ENCODE peak calls at places on chromosomes 16 and 17, in six cellular contexts. One of them, this sample, is unnamed.

GRCh38 chr17:61837175-61838051 is 25.9 kb downstream of the BRIP1 start:
- DNase-seq in ovary: peak; percentile 56
- DNase-seq in posterior cingulate gyrus: peak; percentile 81
- DNase-seq in brain microvascular endothelial cell: peak; percentile 49
- DNase-seq in Ammon's horn: peak; percentile 52
- DNase-seq in CD8-positive, alpha-beta memory T cell: peak; percentile 6
- DNase-seq in this sample: peak; percentile 57

GRCh38 chr17:78341559-78342437 is 18.1 kb downstream of the SOCS3 start:
- DNase-seq in ovary: peak; percentile 90
- DNase-seq in posterior cingulate gyrus: peak; percentile 97
- DNase-seq in brain microvascular endothelial cell: no peak
- DNase-seq in Ammon's horn: peak; percentile 69
- DNase-seq in CD8-positive, alpha-beta memory T cell: no peak
- DNase-seq in this sample: no peak

GRCh38 chr17:38333635-38334295 is 10.0 kb downstream of the GPR179 start:
- DNase-seq in ovary: no peak
- DNase-seq in posterior cingulate gyrus: peak; percentile 90
- DNase-seq in brain microvascular endothelial cell: no peak
- DNase-seq in Ammon's horn: no peak
- DNase-seq in CD8-positive, alpha-beta memory T cell: no peak
- DNase-seq in this sample: peak; percentile 64

GRCh38 chr16:79593754-79594153 is 6.8 kb downstream of the MAF start:
- DNase-seq in ovary: no peak
- DNase-seq in posterior cingulate gyrus: peak; percentile 55
- DNase-seq in brain microvascular endothelial cell: no peak
- DNase-seq in Ammon's horn: no peak
- DNase-seq in CD8-positive, alpha-beta memory T cell: no peak
- DNase-seq in this sample: no peak

GRCh38 chr17:69878661-69879060 is 196.4 kb upstream of the KCNJ16 start:
- DNase-seq in ovary: no peak
- DNase-seq in posterior cingulate gyrus: no peak
- DNase-seq in brain microvascular endothelial cell: no peak
- DNase-seq in Ammon's horn: no peak
- DNase-seq in CD8-positive, alpha-beta memory T cell: no peak
- DNase-seq in this sample: no peak

GRCh38 chr17:13601776-13602551 is at the start of gene HS3ST3A1:
- DNase-seq in ovary: peak; percentile 85
- DNase-seq in posterior cingulate gyrus: no peak
- DNase-seq in brain microvascular endothelial cell: peak; percentile 66
- DNase-seq in Ammon's horn: no peak
- DNase-seq in CD8-positive, alpha-beta memory T cell: no peak
- DNase-seq in this sample: peak; percentile 68

GRCh38 chr17:19288453-19288852 is 51.3 kb downstream of the EPN2 start:
- DNase-seq in ovary: no peak
- DNase-seq in posterior cingulate gyrus: no peak
- DNase-seq in brain microvascular endothelial cell: no peak
- DNase-seq in Ammon's horn: peak; percentile 1
- DNase-seq in CD8-positive, alpha-beta memory T cell: no peak
- DNase-seq in this sample: peak; percentile 69

GRCh38 chr17:61284174-61284573 is 115.5 kb upstream of the TBX2 start:
- DNase-seq in ovary: no peak
- DNase-seq in posterior cingulate gyrus: no peak
- DNase-seq in brain microvascular endothelial cell: peak; percentile 92
- DNase-seq in Ammon's horn: no peak
- DNase-seq in CD8-positive, alpha-beta memory T cell: no peak
- DNase-seq in this sample: peak; percentile 34

GRCh38 chr16:29198231-29198630 is 208.3 kb downstream of the NPIPB11 start:
- DNase-seq in ovary: no peak
- DNase-seq in posterior cingulate gyrus: no peak
- DNase-seq in brain microvascular endothelial cell: no peak
- DNase-seq in Ammon's horn: no peak
- DNase-seq in CD8-positive, alpha-beta memory T cell: no peak
- DNase-seq in this sample: no peak

GRCh38 chr17:15498107-15498506 is 30.7 kb upstream of the CDRT4 start:
- DNase-seq in ovary: no peak
- DNase-seq in posterior cingulate gyrus: no peak
- DNase-seq in brain microvascular endothelial cell: no peak
- DNase-seq in Ammon's horn: no peak
- DNase-seq in CD8-positive, alpha-beta memory T cell: no peak
- DNase-seq in this sample: peak; percentile 37

GRCh38 chr16:16083421-16084156 is 134.2 kb downstream of the ABCC1 start:
- DNase-seq in ovary: no peak
- DNase-seq in posterior cingulate gyrus: peak; percentile 13
- DNase-seq in brain microvascular endothelial cell: peak; percentile 22
- DNase-seq in Ammon's horn: no peak
- DNase-seq in CD8-positive, alpha-beta memory T cell: no peak
- DNase-seq in this sample: no peak

GRCh38 chr16:87780385-87780989 is 14.7 kb upstream of the KLHDC4 start:
- DNase-seq in ovary: no peak
- DNase-seq in posterior cingulate gyrus: no peak
- DNase-seq in brain microvascular endothelial cell: peak; percentile 52
- DNase-seq in Ammon's horn: peak; percentile 81
- DNase-seq in CD8-positive, alpha-beta memory T cell: peak; percentile 44
- DNase-seq in this sample: peak; percentile 43

GRCh38 chr17:8503368-8503767 is 67.7 kb downstream of the NDEL1 start:
- DNase-seq in ovary: no peak
- DNase-seq in posterior cingulate gyrus: no peak
- DNase-seq in brain microvascular endothelial cell: no peak
- DNase-seq in Ammon's horn: no peak
- DNase-seq in CD8-positive, alpha-beta memory T cell: no peak
- DNase-seq in this sample: no peak

GRCh38 chr17:72338847-72339790 is 218.3 kb downstream of the SOX9 start:
- DNase-seq in ovary: no peak
- DNase-seq in posterior cingulate gyrus: no peak
- DNase-seq in brain microvascular endothelial cell: peak; percentile 97
- DNase-seq in Ammon's horn: no peak
- DNase-seq in CD8-positive, alpha-beta memory T cell: no peak
- DNase-seq in this sample: peak; percentile 91

GRCh38 chr16:12255473-12255872 is 278.9 kb downstream of the SNX29 start:
- DNase-seq in ovary: no peak
- DNase-seq in posterior cingulate gyrus: no peak
- DNase-seq in brain microvascular endothelial cell: peak; percentile 9
- DNase-seq in Ammon's horn: no peak
- DNase-seq in CD8-positive, alpha-beta memory T cell: no peak
- DNase-seq in this sample: no peak

GRCh38 chr16:89103781-89104180 is 10.1 kb downstream of the ACSF3 start:
- DNase-seq in ovary: no peak
- DNase-seq in posterior cingulate gyrus: peak; percentile 29
- DNase-seq in brain microvascular endothelial cell: no peak
- DNase-seq in Ammon's horn: no peak
- DNase-seq in CD8-positive, alpha-beta memory T cell: no peak
- DNase-seq in this sample: no peak

GRCh38 chr17:57130708-57131461 is 45.8 kb downstream of the AKAP1 start:
- DNase-seq in ovary: peak; percentile 88
- DNase-seq in posterior cingulate gyrus: peak; percentile 96
- DNase-seq in brain microvascular endothelial cell: peak; percentile 77
- DNase-seq in Ammon's horn: peak; percentile 92
- DNase-seq in CD8-positive, alpha-beta memory T cell: peak; percentile 69
- DNase-seq in this sample: peak; percentile 97

GRCh38 chr17:13004336-13004735 is 13.5 kb downstream of the ELAC2 start:
- DNase-seq in ovary: no peak
- DNase-seq in posterior cingulate gyrus: peak; percentile 12
- DNase-seq in brain microvascular endothelial cell: no peak
- DNase-seq in Ammon's horn: no peak
- DNase-seq in CD8-positive, alpha-beta memory T cell: no peak
- DNase-seq in this sample: no peak

GRCh38 chr16:9682320-9682719 is 499.9 kb downstream of the GRIN2A start:
- DNase-seq in ovary: no peak
- DNase-seq in posterior cingulate gyrus: no peak
- DNase-seq in brain microvascular endothelial cell: no peak
- DNase-seq in Ammon's horn: no peak
- DNase-seq in CD8-positive, alpha-beta memory T cell: no peak
- DNase-seq in this sample: no peak

GRCh38 chr16:74862743-74863244 is 88.2 kb upstream of the FA2H start:
- DNase-seq in ovary: no peak
- DNase-seq in posterior cingulate gyrus: no peak
- DNase-seq in brain microvascular endothelial cell: peak; percentile 34
- DNase-seq in Ammon's horn: peak; percentile 58
- DNase-seq in CD8-positive, alpha-beta memory T cell: peak; percentile 8
- DNase-seq in this sample: peak; percentile 79

GRCh38 chr17:8709006-8709405 is 35.6 kb downstream of the CCDC42 start:
- DNase-seq in ovary: no peak
- DNase-seq in posterior cingulate gyrus: no peak
- DNase-seq in brain microvascular endothelial cell: no peak
- DNase-seq in Ammon's horn: no peak
- DNase-seq in CD8-positive, alpha-beta memory T cell: no peak
- DNase-seq in this sample: no peak

GRCh38 chr16:15639061-15639568 is 3.8 kb downstream of the MARF1 start:
- DNase-seq in ovary: no peak
- DNase-seq in posterior cingulate gyrus: no peak
- DNase-seq in brain microvascular endothelial cell: no peak
- DNase-seq in Ammon's horn: no peak
- DNase-seq in CD8-positive, alpha-beta memory T cell: peak; percentile 46
- DNase-seq in this sample: no peak

GRCh38 chr17:57499648-57500049 is 243.3 kb downstream of the MSI2 start:
- DNase-seq in ovary: no peak
- DNase-seq in posterior cingulate gyrus: peak; percentile 21
- DNase-seq in brain microvascular endothelial cell: peak; percentile 18
- DNase-seq in Ammon's horn: no peak
- DNase-seq in CD8-positive, alpha-beta memory T cell: no peak
- DNase-seq in this sample: no peak

GRCh38 chr16:55569025-55569424 is 2.5 kb downstream of the CAPNS2 start:
- DNase-seq in ovary: no peak
- DNase-seq in posterior cingulate gyrus: no peak
- DNase-seq in brain microvascular endothelial cell: peak; percentile 5
- DNase-seq in Ammon's horn: no peak
- DNase-seq in CD8-positive, alpha-beta memory T cell: no peak
- DNase-seq in this sample: no peak

GRCh38 chr16:361341-361871 is 8.9 kb upstream of the AXIN1 start:
- DNase-seq in ovary: no peak
- DNase-seq in posterior cingulate gyrus: peak; percentile 96
- DNase-seq in brain microvascular endothelial cell: no peak
- DNase-seq in Ammon's horn: no peak
- DNase-seq in CD8-positive, alpha-beta memory T cell: no peak
- DNase-seq in this sample: no peak

GRCh38 chr16:47732122-47732805 is 271.1 kb downstream of the PHKB start:
- DNase-seq in ovary: no peak
- DNase-seq in posterior cingulate gyrus: no peak
- DNase-seq in brain microvascular endothelial cell: peak; percentile 94
- DNase-seq in Ammon's horn: no peak
- DNase-seq in CD8-positive, alpha-beta memory T cell: no peak
- DNase-seq in this sample: no peak

GRCh38 chr16:57276596-57276995 is 7.9 kb downstream of the PLLP start:
- DNase-seq in ovary: no peak
- DNase-seq in posterior cingulate gyrus: peak; percentile 67
- DNase-seq in brain microvascular endothelial cell: no peak
- DNase-seq in Ammon's horn: no peak
- DNase-seq in CD8-positive, alpha-beta memory T cell: no peak
- DNase-seq in this sample: no peak

GRCh38 chr16:84082110-84082509 is 34.6 kb downstream of the MBTPS1 start:
- DNase-seq in ovary: no peak
- DNase-seq in posterior cingulate gyrus: no peak
- DNase-seq in brain microvascular endothelial cell: no peak
- DNase-seq in Ammon's horn: no peak
- DNase-seq in CD8-positive, alpha-beta memory T cell: no peak
- DNase-seq in this sample: no peak

GRCh38 chr16:1745181-1745899 is 26.0 kb downstream of the NME3 start:
- DNase-seq in ovary: no peak
- DNase-seq in posterior cingulate gyrus: no peak
- DNase-seq in brain microvascular endothelial cell: peak; percentile 55
- DNase-seq in Ammon's horn: no peak
- DNase-seq in CD8-positive, alpha-beta memory T cell: no peak
- DNase-seq in this sample: peak; percentile 80

GRCh38 chr17:66200685-66201092 is 8.8 kb upstream of the CEP112 start:
- DNase-seq in ovary: no peak
- DNase-seq in posterior cingulate gyrus: no peak
- DNase-seq in brain microvascular endothelial cell: peak; percentile 76
- DNase-seq in Ammon's horn: peak; percentile 69
- DNase-seq in CD8-positive, alpha-beta memory T cell: peak; percentile 40
- DNase-seq in this sample: peak; percentile 62

GRCh38 chr16:68792465-68793324 is 50.6 kb upstream of the TANGO6 start:
- DNase-seq in ovary: no peak
- DNase-seq in posterior cingulate gyrus: no peak
- DNase-seq in brain microvascular endothelial cell: peak; percentile 58
- DNase-seq in Ammon's horn: no peak
- DNase-seq in CD8-positive, alpha-beta memory T cell: no peak
- DNase-seq in this sample: peak; percentile 45